ENCODE peak calls at places on chromosomes 2 and 18, in eight cellular contexts. One of them, this sample, is unnamed.

GRCh38 chr2:42877532-42877931 is 85.1 kb upstream of the HAAO start:
- DNase-seq in HepG2: no peak
- DNase-seq in NB4: no peak
- DNase-seq in K562: no peak
- DNase-seq in A549: no peak
- DNase-seq in WTC11: no peak
- DNase-seq in H1: no peak
- DNase-seq in HCT116: no peak
- DNase-seq in this sample: no peak

GRCh38 chr18:48592540-48592939 is 53.7 kb downstream of the CTIF start:
- DNase-seq in HepG2: no peak
- DNase-seq in NB4: no peak
- DNase-seq in K562: peak
- DNase-seq in A549: no peak
- DNase-seq in WTC11: no peak
- DNase-seq in H1: no peak
- DNase-seq in HCT116: no peak
- DNase-seq in this sample: no peak

GRCh38 chr18:60568211-60568610 is 195.6 kb upstream of the MC4R start:
- DNase-seq in HepG2: no peak
- DNase-seq in NB4: peak
- DNase-seq in K562: no peak
- DNase-seq in A549: no peak
- DNase-seq in WTC11: no peak
- DNase-seq in H1: no peak
- DNase-seq in HCT116: no peak
- DNase-seq in this sample: no peak

GRCh38 chr2:73091696-73092095 is 20.2 kb upstream of the SFXN5 start:
- DNase-seq in HepG2: no peak
- DNase-seq in NB4: no peak
- DNase-seq in K562: no peak
- DNase-seq in A549: no peak
- DNase-seq in WTC11: no peak
- DNase-seq in H1: no peak
- DNase-seq in HCT116: no peak
- DNase-seq in this sample: no peak

GRCh38 chr2:147789720-147790119 is 55.1 kb upstream of the ACVR2A start:
- DNase-seq in HepG2: no peak
- DNase-seq in NB4: no peak
- DNase-seq in K562: no peak
- DNase-seq in A549: no peak
- DNase-seq in WTC11: no peak
- DNase-seq in H1: no peak
- DNase-seq in HCT116: no peak
- DNase-seq in this sample: no peak

GRCh38 chr2:184370954-184371353 is 227.4 kb upstream of the ZNF804A start:
- DNase-seq in HepG2: no peak
- DNase-seq in NB4: no peak
- DNase-seq in K562: no peak
- DNase-seq in A549: no peak
- DNase-seq in WTC11: no peak
- DNase-seq in H1: no peak
- DNase-seq in HCT116: no peak
- DNase-seq in this sample: no peak

GRCh38 chr2:74548919-74549684 is 4.6 kb downstream of the LOXL3 start:
- DNase-seq in HepG2: peak
- DNase-seq in NB4: peak
- DNase-seq in K562: peak
- DNase-seq in A549: peak
- DNase-seq in WTC11: peak
- DNase-seq in H1: peak
- DNase-seq in HCT116: no peak
- DNase-seq in this sample: peak

GRCh38 chr2:164784376-164784775 is 57.2 kb downstream of the COBLL1 start:
- DNase-seq in HepG2: no peak
- DNase-seq in NB4: no peak
- DNase-seq in K562: no peak
- DNase-seq in A549: no peak
- DNase-seq in WTC11: no peak
- DNase-seq in H1: no peak
- DNase-seq in HCT116: no peak
- DNase-seq in this sample: no peak

GRCh38 chr2:54572636-54573531 is 116.8 kb downstream of the SPTBN1 start:
- DNase-seq in HepG2: no peak
- DNase-seq in NB4: no peak
- DNase-seq in K562: no peak
- DNase-seq in A549: peak
- DNase-seq in WTC11: no peak
- DNase-seq in H1: no peak
- DNase-seq in HCT116: no peak
- DNase-seq in this sample: no peak

GRCh38 chr2:187547353-187547979 is 6.8 kb downstream of the TFPI start:
- DNase-seq in HepG2: no peak
- DNase-seq in NB4: peak
- DNase-seq in K562: peak
- DNase-seq in A549: peak
- DNase-seq in WTC11: no peak
- DNase-seq in H1: no peak
- DNase-seq in HCT116: peak
- DNase-seq in this sample: no peak

GRCh38 chr2:26768759-26769500 is 4.8 kb downstream of the SLC35F6 start:
- DNase-seq in HepG2: no peak
- DNase-seq in NB4: peak
- DNase-seq in K562: peak
- DNase-seq in A549: peak
- DNase-seq in WTC11: no peak
- DNase-seq in H1: no peak
- DNase-seq in HCT116: peak
- DNase-seq in this sample: no peak

GRCh38 chr2:169727065-169727464 is 6.6 kb upstream of the KLHL23 start:
- DNase-seq in HepG2: no peak
- DNase-seq in NB4: no peak
- DNase-seq in K562: no peak
- DNase-seq in A549: no peak
- DNase-seq in WTC11: peak
- DNase-seq in H1: no peak
- DNase-seq in HCT116: no peak
- DNase-seq in this sample: no peak

GRCh38 chr2:239009001-239009961 is 161.4 kb downstream of the TWIST2 start:
- DNase-seq in HepG2: no peak
- DNase-seq in NB4: no peak
- DNase-seq in K562: no peak
- DNase-seq in A549: no peak
- DNase-seq in WTC11: no peak
- DNase-seq in H1: no peak
- DNase-seq in HCT116: no peak
- DNase-seq in this sample: no peak

GRCh38 chr18:35513181-35513932 is 15.6 kb upstream of the INO80C start:
- DNase-seq in HepG2: no peak
- DNase-seq in NB4: no peak
- DNase-seq in K562: no peak
- DNase-seq in A549: peak
- DNase-seq in WTC11: peak
- DNase-seq in H1: peak
- DNase-seq in HCT116: peak
- DNase-seq in this sample: no peak

GRCh38 chr2:186309901-186310300 is 176.2 kb upstream of the ZC3H15 start:
- DNase-seq in HepG2: no peak
- DNase-seq in NB4: no peak
- DNase-seq in K562: no peak
- DNase-seq in A549: no peak
- DNase-seq in WTC11: no peak
- DNase-seq in H1: no peak
- DNase-seq in HCT116: no peak
- DNase-seq in this sample: no peak

GRCh38 chr18:75376004-75376403 is 51.5 kb downstream of the SMIM21 start:
- DNase-seq in HepG2: no peak
- DNase-seq in NB4: no peak
- DNase-seq in K562: no peak
- DNase-seq in A549: peak
- DNase-seq in WTC11: no peak
- DNase-seq in H1: no peak
- DNase-seq in HCT116: no peak
- DNase-seq in this sample: no peak

GRCh38 chr2:38279201-38279600 is 97.9 kb downstream of the ATL2 start:
- DNase-seq in HepG2: no peak
- DNase-seq in NB4: no peak
- DNase-seq in K562: no peak
- DNase-seq in A549: no peak
- DNase-seq in WTC11: no peak
- DNase-seq in H1: no peak
- DNase-seq in HCT116: no peak
- DNase-seq in this sample: no peak

GRCh38 chr2:38281095-38281742 is 95.9 kb downstream of the ATL2 start:
- DNase-seq in HepG2: no peak
- DNase-seq in NB4: no peak
- DNase-seq in K562: no peak
- DNase-seq in A549: no peak
- DNase-seq in WTC11: no peak
- DNase-seq in H1: no peak
- DNase-seq in HCT116: no peak
- DNase-seq in this sample: no peak

GRCh38 chr2:38271697-38272096 is 105.4 kb downstream of the ATL2 start:
- DNase-seq in HepG2: no peak
- DNase-seq in NB4: no peak
- DNase-seq in K562: no peak
- DNase-seq in A549: no peak
- DNase-seq in WTC11: no peak
- DNase-seq in H1: peak
- DNase-seq in HCT116: no peak
- DNase-seq in this sample: no peak

GRCh38 chr2:38274286-38275276 is 102.5 kb downstream of the ATL2 start:
- DNase-seq in HepG2: peak
- DNase-seq in NB4: peak
- DNase-seq in K562: peak
- DNase-seq in A549: peak
- DNase-seq in WTC11: no peak
- DNase-seq in H1: no peak
- DNase-seq in HCT116: peak
- DNase-seq in this sample: peak

DNA sequence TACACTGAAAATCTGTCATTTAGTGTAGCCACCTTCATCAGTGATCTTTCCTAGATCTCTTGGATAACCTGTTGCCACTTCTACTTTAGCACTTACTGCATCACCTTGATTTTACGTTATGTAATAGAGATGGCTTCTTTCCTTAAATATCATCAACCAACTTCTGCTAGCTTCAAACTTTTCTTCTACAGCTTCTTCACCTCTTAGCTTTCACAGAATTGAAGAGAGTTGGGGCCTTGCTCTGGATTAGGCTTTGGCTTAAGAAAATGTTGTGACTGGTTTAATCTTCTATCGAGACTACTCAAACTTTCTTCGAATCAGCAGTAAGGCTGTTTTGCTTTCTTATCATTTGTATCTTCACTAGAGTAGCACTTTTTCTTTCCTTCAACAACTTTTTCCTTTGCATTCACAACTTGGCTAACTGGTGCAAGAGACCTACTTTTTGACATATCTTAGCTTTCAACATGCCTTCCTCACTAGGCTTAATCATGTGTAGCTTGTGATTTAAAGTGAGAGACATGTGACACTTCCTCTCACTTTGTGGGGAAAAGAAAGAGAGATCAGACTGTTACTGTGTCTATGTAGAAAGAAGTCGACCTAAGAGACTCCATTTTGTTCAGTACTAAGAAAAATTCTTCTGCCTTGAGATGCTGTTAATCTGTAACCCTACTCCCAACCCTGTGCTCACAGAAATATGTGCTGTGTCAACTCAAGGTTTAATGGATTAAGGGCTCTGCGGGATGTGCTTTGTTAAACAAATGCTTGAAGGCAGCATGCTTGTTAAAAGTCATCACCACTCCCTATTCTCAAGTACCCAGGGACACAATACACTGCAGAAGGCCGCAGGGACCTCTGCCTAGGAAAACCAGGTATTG is 99.6 kb downstream of the ATL2 start:
- DNase-seq in HepG2: peak
- DNase-seq in NB4: no peak
- DNase-seq in K562: no peak
- DNase-seq in A549: peak
- DNase-seq in WTC11: peak
- DNase-seq in H1: peak
- DNase-seq in HCT116: no peak
- DNase-seq in this sample: no peak
- TF ChIP-seq MAX in HepG2: no peak
- TF ChIP-seq MAX in NB4: no peak
- TF ChIP-seq MAX in K562: no peak
- TF ChIP-seq MAX in A549: peak
- TF ChIP-seq MAX in WTC11: no peak
- TF ChIP-seq MAX in H1: peak
- TF ChIP-seq MAX in HCT116: no peak
- TF ChIP-seq MAX in this sample: no peak

GRCh38 chr18:22385718-22386117 is 32.0 kb downstream of the CTAGE1 start:
- DNase-seq in HepG2: no peak
- DNase-seq in NB4: no peak
- DNase-seq in K562: no peak
- DNase-seq in A549: no peak
- DNase-seq in WTC11: no peak
- DNase-seq in H1: no peak
- DNase-seq in HCT116: no peak
- DNase-seq in this sample: no peak
- TF ChIP-seq MAX in HepG2: no peak
- TF ChIP-seq MAX in NB4: no peak
- TF ChIP-seq MAX in K562: no peak
- TF ChIP-seq MAX in A549: no peak
- TF ChIP-seq MAX in WTC11: no peak
- TF ChIP-seq MAX in H1: no peak
- TF ChIP-seq MAX in HCT116: no peak
- TF ChIP-seq MAX in this sample: no peak

DNA sequence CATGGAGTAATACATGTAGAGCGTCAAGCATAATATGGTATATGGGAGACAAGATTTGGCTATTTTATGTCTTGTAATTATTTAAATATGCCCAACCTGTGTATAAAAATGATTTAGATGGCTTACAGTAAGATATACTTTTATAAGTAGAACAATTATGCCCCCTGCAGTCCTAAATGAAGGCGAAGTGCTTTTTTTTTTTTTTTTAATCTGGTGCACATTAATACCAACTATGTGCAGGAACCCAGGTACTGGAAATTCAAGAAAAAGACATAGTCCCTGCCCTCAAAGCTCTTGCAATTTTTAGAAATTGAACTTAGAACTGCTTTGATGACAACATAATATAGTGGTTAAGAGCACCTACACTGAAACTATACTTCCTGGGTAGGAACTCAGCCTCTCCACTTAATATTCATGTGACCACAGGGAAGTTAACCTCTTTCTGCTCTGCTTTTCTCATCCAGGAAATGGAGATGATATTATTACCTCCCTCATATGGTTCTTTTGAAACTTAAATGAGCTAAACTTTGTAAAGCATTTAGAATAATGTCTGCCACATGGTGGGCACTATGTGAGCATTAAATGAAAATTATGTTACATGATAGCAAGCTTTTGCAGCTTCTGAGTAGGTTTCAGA is 38.1 kb downstream of the AFTPH start:
- DNase-seq in HepG2: peak
- DNase-seq in NB4: peak
- DNase-seq in K562: no peak
- DNase-seq in A549: peak
- DNase-seq in WTC11: no peak
- DNase-seq in H1: no peak
- DNase-seq in HCT116: peak
- DNase-seq in this sample: peak
- TF ChIP-seq MAX in HepG2: no peak
- TF ChIP-seq MAX in NB4: no peak
- TF ChIP-seq MAX in K562: no peak
- TF ChIP-seq MAX in A549: no peak
- TF ChIP-seq MAX in WTC11: no peak
- TF ChIP-seq MAX in H1: no peak
- TF ChIP-seq MAX in HCT116: no peak
- TF ChIP-seq MAX in this sample: no peak

GRCh38 chr2:183214680-183215079 is 90.4 kb downstream of the NUP35 start:
- DNase-seq in HepG2: no peak
- DNase-seq in NB4: no peak
- DNase-seq in K562: no peak
- DNase-seq in A549: no peak
- DNase-seq in WTC11: no peak
- DNase-seq in H1: no peak
- DNase-seq in HCT116: no peak
- DNase-seq in this sample: no peak
- TF ChIP-seq MAX in HepG2: no peak
- TF ChIP-seq MAX in NB4: no peak
- TF ChIP-seq MAX in K562: no peak
- TF ChIP-seq MAX in A549: no peak
- TF ChIP-seq MAX in WTC11: no peak
- TF ChIP-seq MAX in H1: no peak
- TF ChIP-seq MAX in HCT116: no peak
- TF ChIP-seq MAX in this sample: no peak

This sample was measured in SK-N-SH.